ENCODE peak calls at places on chromosome 13, in eight cellular contexts. J is T follicular helper cell, Q is fibroblast of pulmonary artery, T is neural crest cell, P is ELR, D is T-helper 9 cell, O is hypothalamus, U is lung. A is an unnamed sample.

GRCh38 chr13:77034883-77035282 is 7.9 kb upstream of the FBXL3 start:
- DNase-seq in J (no peak), Q (peak), T (no peak), P (peak), D (no peak), O (no peak), U (no peak), A (no peak)

GRCh38 chr13:46571189-46571901 is 18.4 kb downstream of the LRCH1 start:
- DNase-seq in J (no peak), Q (peak), T (no peak), P (peak), D (no peak), O (no peak), U (no peak), A (no peak)

GRCh38 chr13:40975441-40975840 is 43.7 kb downstream of the ELF1 start:
- DNase-seq in J (no peak), Q (no peak), T (no peak), P (no peak), D (no peak), O (no peak), U (no peak), A (no peak)

GRCh38 chr13:46624353-46624752 is 71.4 kb downstream of the LRCH1 start:
- DNase-seq in J (no peak), Q (no peak), T (no peak), P (no peak), D (no peak), O (no peak), U (no peak), A (no peak)

GRCh38 chr13:61908906-61909305 is 493.3 kb upstream of the PCDH20 start:
- DNase-seq in J (no peak), Q (no peak), T (no peak), P (no peak), D (no peak), O (no peak), U (no peak), A (no peak)

GRCh38 chr13:99864627-99864990 is 107.0 kb downstream of the ZIC5 start:
- DNase-seq in J (no peak), Q (no peak), T (no peak), P (no peak), D (no peak), O (no peak), U (no peak), A (no peak)

GRCh38 chr13:66339214-66339613 is 890.9 kb downstream of the PCDH9 start:
- DNase-seq in J (no peak), Q (no peak), T (no peak), P (no peak), D (no peak), O (no peak), U (no peak), A (no peak)

GRCh38 chr13:23384111-23384510 is 49.4 kb downstream of the SACS start:
- DNase-seq in J (no peak), Q (peak), T (no peak), P (peak), D (no peak), O (no peak), U (no peak), A (no peak)

GRCh38 chr13:112779856-112780604 is 90.2 kb downstream of the ATP11A start:
- DNase-seq in J (no peak), Q (no peak), T (no peak), P (peak), D (no peak), O (no peak), U (no peak), A (no peak)

GRCh38 chr13:107585466-107585865 is 629.9 kb downstream of the LIG4 start:
- DNase-seq in J (no peak), Q (peak), T (no peak), P (no peak), D (no peak), O (no peak), U (no peak), A (no peak)

GRCh38 chr13:112247471-112248405 is 128.4 kb upstream of the SPACA7 start:
- DNase-seq in J (no peak), Q (no peak), T (no peak), P (no peak), D (no peak), O (no peak), U (peak), A (no peak)

GRCh38 chr13:74662895-74663294 is 528.7 kb upstream of the KLF12 start:
- DNase-seq in J (no peak), Q (peak), T (no peak), P (no peak), D (no peak), O (no peak), U (no peak), A (no peak)

GRCh38 chr13:30047154-30047874 is 196.9 kb upstream of the UBL3 start:
- DNase-seq in J (no peak), Q (no peak), T (no peak), P (no peak), D (no peak), O (no peak), U (no peak), A (no peak)

GRCh38 chr13:109781384-109782065 is 4.9 kb downstream of the IRS2 start:
- DNase-seq in J (no peak), Q (no peak), T (no peak), P (peak), D (no peak), O (no peak), U (no peak), A (no peak)

GRCh38 chr13:29849731-29850212 is 645 bp downstream of the UBL3 start:
- DNase-seq in J (peak), Q (peak), T (peak), P (peak), D (peak), O (peak), U (peak), A (peak)

GRCh38 chr13:53445682-53446081 is 417.1 kb downstream of the OLFM4 start:
- DNase-seq in J (no peak), Q (no peak), T (no peak), P (no peak), D (no peak), O (no peak), U (no peak), A (no peak)

GRCh38 chr13:102703721-102704035 is 8.8 kb upstream of the METTL21C start:
- DNase-seq in J (no peak), Q (no peak), T (no peak), P (no peak), D (no peak), O (no peak), U (no peak), A (no peak)

GRCh38 chr13:101523732-101524131 is 71.3 kb downstream of the ITGBL1 start:
- DNase-seq in J (no peak), Q (peak), T (no peak), P (peak), D (no peak), O (no peak), U (no peak), A (no peak)

GRCh38 chr13:26867451-26868067 is 107.0 kb upstream of the GPR12 start:
- DNase-seq in J (no peak), Q (peak), T (peak), P (peak), D (no peak), O (no peak), U (no peak), A (peak)

GRCh38 chr13:64417609-64418008 is 2812.5 kb downstream of the PCDH9 start:
- DNase-seq in J (no peak), Q (no peak), T (no peak), P (no peak), D (no peak), O (no peak), U (no peak), A (no peak)

GRCh38 chr13:59914556-59914955 is 249.2 kb downstream of the DIAPH3 start:
- DNase-seq in J (no peak), Q (peak), T (no peak), P (peak), D (no peak), O (no peak), U (no peak), A (no peak)

GRCh38 chr13:113890758-113891480 is 27.0 kb upstream of the GAS6 start:
- DNase-seq in J (no peak), Q (no peak), T (no peak), P (no peak), D (no peak), O (no peak), U (no peak), A (no peak)

GRCh38 chr13:93472897-93473296 is 246.3 kb downstream of the GPC6 start:
- DNase-seq in J (no peak), Q (no peak), T (no peak), P (no peak), D (no peak), O (no peak), U (no peak), A (no peak)

GRCh38 chr13:87128006-87128405 is 543.2 kb upstream of the SLITRK5 start:
- DNase-seq in J (no peak), Q (peak), T (no peak), P (no peak), D (no peak), O (no peak), U (no peak), A (no peak)

GRCh38 chr13:105665284-105665683 is 870.2 kb downstream of the EFNB2 start:
- DNase-seq in J (no peak), Q (no peak), T (no peak), P (peak), D (no peak), O (no peak), U (no peak), A (no peak)

GRCh38 chr13:111283457-111283856 is 37.0 kb upstream of the TEX29 start:
- DNase-seq in J (no peak), Q (no peak), T (no peak), P (no peak), D (no peak), O (no peak), U (no peak), A (no peak)

GRCh38 chr13:27128825-27129627 is 42.6 kb downstream of the USP12 start:
- DNase-seq in J (no peak), Q (no peak), T (no peak), P (no peak), D (no peak), O (no peak), U (no peak), A (peak)

GRCh38 chr13:93108111-93108581 is 118.5 kb upstream of the GPC6 start:
- DNase-seq in J (no peak), Q (peak), T (no peak), P (no peak), D (no peak), O (no peak), U (no peak), A (no peak)

GRCh38 chr13:29929062-29929847 is 78.8 kb upstream of the UBL3 start:
- DNase-seq in J (no peak), Q (no peak), T (no peak), P (no peak), D (no peak), O (no peak), U (no peak), A (no peak)

GRCh38 chr13:100100115-100100879 is 11.4 kb downstream of the PCCA start:
- DNase-seq in J (no peak), Q (peak), T (no peak), P (peak), D (no peak), O (peak), U (no peak), A (peak)

GRCh38 chr13:29858667-29859066 is 8.2 kb upstream of the UBL3 start:
- DNase-seq in J (no peak), Q (no peak), T (no peak), P (peak), D (no peak), O (no peak), U (no peak), A (no peak)

GRCh38 chr13:56932104-56932503 is 208.6 kb upstream of the PRR20A start:
- DNase-seq in J (no peak), Q (no peak), T (no peak), P (no peak), D (no peak), O (no peak), U (no peak), A (no peak)

GRCh38 chr13:106471957-106472543 is 63.4 kb downstream of the EFNB2 start:
- DNase-seq in J (no peak), Q (peak), T (no peak), P (peak), D (no peak), O (no peak), U (peak), A (peak)